ENCODE peak calls at places on chromosomes 7 and 10, in six cellular contexts. W is cardiac septum; E is hepatic stellate cell; K is activated naive CD4-positive, alpha-beta T cell; J is stimulated activated CD4-positive, alpha-beta T cell treated with anti-CD3 and anti-CD28 coated beads, Interleukin-1b, Interleukin-23, amount 100 ng/mL, for 48 hours; D is pulmonary artery endothelial cell. U is an unnamed sample.

GRCh38 chr10:106401161-106401560 is 763.3 kb downstream of the SORCS1 start:
- DNase-seq in K (no peak), W (no peak), D (no peak), J (no peak), E (no peak), U (no peak)

GRCh38 chr10:30431435-30431911 is 2.5 kb upstream of the MAP3K8 start:
- DNase-seq in D (no peak), K (no peak), J (no peak), W (no peak), E (peak), U (no peak)

GRCh38 chr10:79407811-79408795 is 37.3 kb downstream of the ZCCHC24 start:
- DNase-seq in E (peak), D (no peak), K (no peak), J (no peak), W (peak), U (no peak)

GRCh38 chr7:34354906-34355305 is 303.1 kb upstream of the NPSR1 start:
- DNase-seq in W (no peak), E (peak), K (no peak), D (no peak), J (no peak), U (no peak)

GRCh38 chr10:3734111-3734510 is 50.9 kb downstream of the KLF6 start:
- DNase-seq in E (no peak), D (no peak), K (no peak), J (no peak), W (no peak), U (no peak)

GRCh38 chr10:110903280-110904278 is 15.4 kb downstream of the BBIP1 start:
- DNase-seq in W (no peak), E (no peak), J (peak), K (no peak), D (no peak), U (no peak)

GRCh38 chr10:79007037-79007842 is 61.5 kb upstream of the ZMIZ1 start:
- DNase-seq in D (no peak), J (no peak), K (no peak), W (no peak), E (no peak), U (no peak)

GRCh38 chr10:102710604-102711003 is 3.6 kb downstream of the ARL3 start:
- DNase-seq in D (no peak), E (peak), W (peak), K (no peak), J (no peak), U (no peak)

GRCh38 chr7:48637382-48637781 is 287.0 kb upstream of the CDC14C start:
- DNase-seq in K (no peak), D (no peak), E (no peak), J (no peak), W (no peak), U (no peak)

GRCh38 chr10:92688927-92689662 is 660 bp upstream of the HHEX start:
- DNase-seq in E (peak), D (no peak), J (no peak), W (peak), K (no peak), U (peak)

GRCh38 chr7:39587393-39587792 is 21.2 kb downstream of the YAE1 start:
- DNase-seq in K (no peak), W (no peak), J (no peak), D (no peak), E (no peak), U (no peak)

GRCh38 chr10:10902951-10903350 is 114.7 kb upstream of the CELF2 start:
- DNase-seq in W (no peak), J (no peak), E (no peak), D (no peak), K (no peak), U (no peak)

GRCh38 chr7:128201690-128202085 is 39.4 kb upstream of the LEP start:
- DNase-seq in D (no peak), K (no peak), E (no peak), W (no peak), J (no peak), U (no peak)

GRCh38 chr7:44050915-44051560 is 6.5 kb downstream of the DBNL start:
- DNase-seq in W (no peak), J (no peak), K (no peak), D (no peak), E (no peak), U (peak)

GRCh38 chr7:98990356-98990755 is 112.0 kb downstream of the TRRAP start:
- DNase-seq in K (no peak), D (no peak), W (peak), J (no peak), E (no peak), U (no peak)

GRCh38 chr10:129372168-129372567 is 94.9 kb upstream of the MGMT start:
- DNase-seq in E (no peak), D (no peak), K (no peak), J (no peak), W (no peak), U (peak)

GRCh38 chr10:109866168-109866994 is 56.9 kb downstream of the XPNPEP1 start:
- DNase-seq in D (no peak), K (no peak), W (no peak), J (no peak), E (peak), U (no peak)

GRCh38 chr10:58266826-58267712 is 625 bp downstream of the IPMK start:
- DNase-seq in W (peak), J (peak), K (peak), E (peak), D (no peak), U (peak)

GRCh38 chr7:74656421-74656910 is 1.1 kb upstream of the GTF2I start:
- DNase-seq in J (peak), K (peak), W (no peak), E (peak), D (no peak), U (no peak)

GRCh38 chr10:61786728-61787127 is 114.8 kb upstream of the ARID5B start:
- DNase-seq in E (peak), J (peak), D (no peak), W (no peak), K (no peak), U (no peak)

GRCh38 chr10:79492256-79492655 is 20.1 kb upstream of the EIF5AL1 start:
- DNase-seq in J (no peak), D (no peak), E (no peak), K (no peak), W (no peak), U (no peak)

GRCh38 chr10:15313844-15314243 is 57.2 kb downstream of the FAM171A1 start:
- DNase-seq in E (no peak), D (peak), J (no peak), K (no peak), W (no peak), U (no peak)

GRCh38 chr7:106384373-106384772 is 99.6 kb upstream of the NAMPT start:
- DNase-seq in W (no peak), E (no peak), D (no peak), K (no peak), J (no peak), U (no peak)

GRCh38 chr10:63323930-63324854 is 141.6 kb downstream of the JMJD1C start:
- DNase-seq in K (no peak), J (no peak), W (no peak), E (no peak), D (no peak), U (no peak)

GRCh38 chr7:30867483-30867882 is 44.2 kb upstream of the AQP1 start:
- DNase-seq in D (no peak), E (no peak), K (no peak), J (no peak), W (no peak), U (no peak)

GRCh38 chr7:1401011-1401410 is 58.3 kb downstream of the MICALL2 start:
- DNase-seq in W (no peak), D (no peak), K (no peak), J (no peak), E (no peak), U (no peak)